ENCODE peak calls at places on chromosomes 3 and 15, in six cellular contexts. C, R, W, P, H and E are unnamed samples.

GRCh38 chr3:23740517-23741402 is 65.0 kb upstream of the UBE2E1 start:
- DNase-seq in C (peak; percentile 38), R (peak; percentile 51), W (peak; percentile 38), P (no peak), H (peak; percentile 59), E (peak; percentile 44)

GRCh38 chr3:170044795-170045244 is 7.0 kb downstream of the GPR160 start:
- DNase-seq in C (peak; percentile 32), R (peak; percentile 95), W (no peak), P (no peak), H (no peak), E (no peak)

GRCh38 chr3:125194849-125195601 is 17.5 kb downstream of the SLC12A8 start:
- DNase-seq in C (no peak), R (no peak), W (peak; percentile 85), P (peak; percentile 52), H (no peak), E (peak; percentile 77)

GRCh38 chr3:45041666-45042065 is 15.6 kb downstream of the CLEC3B start:
- DNase-seq in C (no peak), R (no peak), W (no peak), P (no peak), H (no peak), E (no peak)

GRCh38 chr3:159839561-159840379 is 148.9 kb upstream of the IL12A start:
- DNase-seq in C (no peak), R (no peak), W (no peak), P (peak; percentile 89), H (peak; percentile 60), E (no peak)

GRCh38 chr3:182484682-182485081 is 308.6 kb upstream of the ATP11B start:
- DNase-seq in C (no peak), R (no peak), W (no peak), P (no peak), H (no peak), E (no peak)

GRCh38 chr15:76776969-76777368 is 128.2 kb downstream of the SCAPER start:
- DNase-seq in C (no peak), R (no peak), W (no peak), P (no peak), H (no peak), E (no peak)

GRCh38 chr3:11007534-11007933 is 15.0 kb downstream of the SLC6A1 start:
- DNase-seq in C (no peak), R (no peak), W (no peak), P (peak; percentile 89), H (no peak), E (no peak)

GRCh38 chr15:84979651-84980050 is 2.0 kb upstream of the PDE8A start:
- DNase-seq in C (peak; percentile 39), R (no peak), W (no peak), P (peak; percentile 78), H (peak; percentile 49), E (no peak)

GRCh38 chr3:138625707-138626365 is 17.3 kb downstream of the FAIM start:
- DNase-seq in C (no peak), R (no peak), W (peak; percentile 33), P (no peak), H (no peak), E (no peak)

GRCh38 chr15:34217587-34218225 is 7.1 kb upstream of the EMC4 start:
- DNase-seq in C (no peak), R (no peak), W (no peak), P (no peak), H (no peak), E (no peak)

GRCh38 chr15:81271761-81272644 is 51.9 kb downstream of the STARD5 start:
- DNase-seq in C (no peak), R (no peak), W (no peak), P (no peak), H (no peak), E (no peak)

GRCh38 chr3:84522893-84523292 is 435.9 kb upstream of the CADM2 start:
- DNase-seq in C (no peak), R (no peak), W (no peak), P (no peak), H (no peak), E (no peak)

GRCh38 chr3:46878796-46879436 is 1.4 kb downstream of the PTH1R start:
- DNase-seq in C (peak; percentile 35), R (no peak), W (no peak), P (peak; percentile 78), H (no peak), E (no peak)

GRCh38 chr3:197541756-197542539 is 13.8 kb downstream of the BDH1 start:
- DNase-seq in C (peak; percentile 46), R (no peak), W (peak; percentile 91), P (peak; percentile 92), H (no peak), E (peak; percentile 22)

GRCh38 chr15:55707985-55708384 is 35.0 kb downstream of the PRTG start:
- DNase-seq in C (no peak), R (no peak), W (no peak), P (no peak), H (no peak), E (no peak)

GRCh38 chr3:25035511-25035910 is 392.6 kb upstream of the RARB start:
- DNase-seq in C (no peak), R (no peak), W (no peak), P (no peak), H (no peak), E (no peak)

GRCh38 chr3:31610700-31611275 is 78.1 kb downstream of the STT3B start:
- DNase-seq in C (peak; percentile 13), R (peak; percentile 23), W (peak; percentile 63), P (no peak), H (no peak), E (peak; percentile 4)

GRCh38 chr3:57091471-57091870 is 31.0 kb downstream of the SPATA12 start:
- DNase-seq in C (no peak), R (no peak), W (peak; percentile 67), P (no peak), H (no peak), E (no peak)

GRCh38 chr3:185655426-185656320 is 69.6 kb downstream of the SENP2 start:
- DNase-seq in C (no peak), R (no peak), W (no peak), P (no peak), H (no peak), E (peak; percentile 14)

GRCh38 chr3:185658504-185658912 is 72.4 kb downstream of the SENP2 start:
- DNase-seq in C (peak; percentile 66), R (no peak), W (peak; percentile 97), P (no peak), H (no peak), E (peak; percentile 92)

GRCh38 chr3:185656321-185656840 is 70.3 kb downstream of the SENP2 start:
- DNase-seq in C (peak; percentile 44), R (no peak), W (peak; percentile 99), P (no peak), H (no peak), E (peak; percentile 87)

GRCh38 chr3:185657691-185658503 is 71.8 kb downstream of the SENP2 start:
- DNase-seq in C (no peak), R (no peak), W (no peak), P (no peak), H (no peak), E (peak; percentile 24)

DNA sequence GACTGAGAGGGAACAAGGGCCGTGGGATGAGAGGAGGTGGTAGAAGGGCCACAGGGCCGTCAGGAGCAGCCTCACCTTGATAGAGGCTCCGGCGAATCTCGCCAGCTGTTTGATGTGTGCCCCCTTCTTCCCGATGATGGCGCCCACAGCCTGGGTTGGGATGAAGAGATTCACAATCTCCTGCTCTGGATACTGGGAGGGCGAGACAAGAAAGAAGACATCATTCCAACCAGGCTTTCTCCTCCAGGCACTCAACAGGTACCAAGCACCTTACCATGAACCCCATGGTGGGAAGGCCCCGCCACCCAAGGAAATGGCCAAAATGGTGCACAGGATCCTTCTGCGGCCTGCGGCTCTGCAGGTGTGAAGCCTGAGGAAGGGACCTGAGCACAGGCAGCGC is 71.1 kb downstream of the SENP2 start:
- DNase-seq in C (no peak), R (no peak), W (no peak), P (no peak), H (no peak), E (no peak)
- H3K27ac ChIP-seq in C (no peak overlapping the region), R (no peak overlapping the region), W (no peak overlapping the region), P (no peak overlapping the region), H (peak overlapping the region; percentile 76), E (peak overlapping the region; percentile 77)

GRCh38 chr15:98733098-98733497 is 84.8 kb downstream of the IGF1R start:
- DNase-seq in C (no peak), R (no peak), W (no peak), P (peak; percentile 33), H (no peak), E (no peak)

GRCh38 chr15:98737122-98737521 is 88.8 kb downstream of the IGF1R start:
- DNase-seq in C (no peak), R (no peak), W (no peak), P (peak; percentile 49), H (no peak), E (no peak)

GRCh38 chr15:98734472-98735284 is 86.3 kb downstream of the IGF1R start:
- DNase-seq in C (peak; percentile 25), R (no peak), W (peak; percentile 43), P (peak; percentile 40), H (no peak), E (no peak)

GRCh38 chr15:98735895-98736617 is 87.7 kb downstream of the IGF1R start:
- DNase-seq in C (no peak), R (no peak), W (no peak), P (peak; percentile 24), H (no peak), E (no peak)

DNA sequence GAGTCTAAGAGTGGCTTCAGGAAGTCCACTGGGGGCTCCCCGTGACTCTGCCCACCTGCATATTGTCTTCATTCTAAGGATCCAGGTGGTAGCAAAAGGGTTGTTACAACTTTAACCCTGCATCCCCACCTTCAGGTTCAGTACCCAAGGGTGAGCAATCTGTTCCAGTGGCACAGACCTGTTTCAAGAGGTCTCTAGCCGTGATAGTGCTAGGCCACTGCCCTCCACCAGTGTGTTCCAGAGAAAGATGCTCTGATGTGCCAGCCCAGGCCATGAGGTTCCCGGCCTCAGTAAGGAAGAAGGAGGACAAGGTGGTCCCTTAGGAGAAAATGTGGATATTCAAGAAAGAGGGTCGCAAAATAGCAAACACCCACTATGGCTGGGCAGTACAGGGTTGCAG is 87.0 kb downstream of the IGF1R start:
- DNase-seq in C (no peak), R (no peak), W (no peak), P (no peak), H (no peak), E (no peak)
- H3K4me1 ChIP-seq in C (peaks cover 56% of the 10 kb centered on the region), R (no peaks in the 10 kb centered on the region), W (peaks cover 17% of the 10 kb centered on the region), P (peaks cover 24% of the 10 kb centered on the region), H (peaks cover 26% of the 10 kb centered on the region), E (peaks cover 42% of the 10 kb centered on the region)

GRCh38 chr3:4748701-4749378 is 230.4 kb upstream of the BHLHE40 start:
- DNase-seq in C (no peak), R (no peak), W (no peak), P (no peak), H (no peak), E (no peak)
- H3K27ac ChIP-seq in C (no peak overlapping the region), R (no peak overlapping the region), W (no peak overlapping the region), P (no peak overlapping the region), H (no peak overlapping the region), E (no peak overlapping the region)

DNA sequence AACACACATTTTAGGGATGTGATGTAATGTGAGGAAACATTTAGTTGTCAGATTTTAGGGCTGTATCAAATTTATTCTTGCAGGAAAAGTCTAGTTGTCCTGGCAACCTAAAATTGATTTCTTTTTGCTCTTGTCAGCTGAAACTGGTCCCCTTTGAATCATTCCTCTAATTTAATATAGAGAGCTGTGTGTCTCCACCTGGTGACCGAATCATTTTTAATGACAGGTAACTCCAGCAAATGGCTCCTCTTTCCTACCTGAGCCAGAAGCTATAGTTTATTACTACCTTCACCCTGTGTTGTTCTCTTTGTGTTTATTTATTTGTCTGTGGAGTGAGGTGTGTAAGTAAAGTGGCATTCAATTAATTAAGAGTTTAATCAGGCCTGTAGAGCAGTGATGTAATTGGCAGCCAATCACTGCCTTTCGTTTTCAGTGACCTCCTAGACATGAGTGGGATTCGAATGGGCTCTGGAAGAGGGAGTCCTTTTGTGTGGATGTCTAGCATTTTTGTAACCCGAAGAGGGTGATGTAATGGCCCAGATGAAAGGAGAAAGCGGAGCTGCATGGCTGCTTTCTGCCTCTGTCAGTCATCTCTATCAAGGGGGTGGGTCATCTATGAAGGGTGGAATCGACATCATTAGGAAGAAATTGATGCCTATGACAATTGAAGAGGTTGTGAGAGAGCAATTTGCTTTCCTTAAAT is 125.9 kb downstream of the LPP start:
- DNase-seq in C (no peak), R (peak; percentile 45), W (no peak), P (no peak), H (no peak), E (no peak)
- H3K4me1 ChIP-seq in C (peaks cover 24% of the 10 kb centered on the region), R (peaks cover 40% of the 10 kb centered on the region), W (peaks cover 21% of the 10 kb centered on the region), P (no peaks in the 10 kb centered on the region), H (peaks cover 23% of the 10 kb centered on the region), E (peaks cover 46% of the 10 kb centered on the region)